ENCODE peak calls at places on chromosomes 4 and X, in five cellular contexts. K is SIG-M5, A is fibroblast of gingiva, N is breast epithelium, Q is psoas muscle. V is an unnamed sample.

GRCh38 chr4:120812216-120812615 is 110.3 kb downstream of the PRDM5 start:
- DNase-seq in K (no peak), N (no peak), Q (no peak), A (no peak), V (no peak)

GRCh38 chr4:1488831-1489638 is 82.8 kb upstream of the NKX1-1 start:
- DNase-seq in Q (peak), K (no peak), A (no peak), N (no peak), V (no peak)

GRCh38 chrX:16711219-16712115 is 1.0 kb downstream of the CTPS2 start:
- DNase-seq in Q (no peak), K (no peak), A (no peak), N (no peak), V (no peak)

GRCh38 chrX:35076061-35076460 is 133.5 kb downstream of the FAM47B start:
- DNase-seq in A (no peak), Q (no peak), K (no peak), N (no peak), V (no peak)

GRCh38 chr4:16496501-16496900 is 270.2 kb upstream of the TAPT1 start:
- DNase-seq in K (no peak), Q (no peak), N (no peak), A (peak), V (no peak)

GRCh38 chrX:140132937-140133336 is 167.6 kb upstream of the CXorf66 start:
- DNase-seq in Q (no peak), N (no peak), K (no peak), A (no peak), V (no peak)

GRCh38 chr4:7938513-7939376 is 916 bp downstream of the AFAP1 start:
- DNase-seq in Q (no peak), K (no peak), A (peak), N (no peak), V (no peak)

GRCh38 chr4:173177232-173177631 is 8.6 kb downstream of the GALNT7 start:
- DNase-seq in Q (no peak), A (no peak), K (no peak), N (no peak), V (no peak)

GRCh38 chr4:8488791-8489369 is 48.3 kb downstream of the TRMT44 start:
- DNase-seq in A (no peak), K (no peak), Q (no peak), N (no peak), V (no peak)

GRCh38 chr4:130511776-130512175 is 1415.8 kb downstream of the C4orf33 start:
- DNase-seq in A (no peak), Q (no peak), K (no peak), N (no peak), V (no peak)

GRCh38 chr4:154982187-154983047 is 201.3 kb downstream of the RBM46 start:
- DNase-seq in K (no peak), Q (peak), A (peak), N (peak), V (peak)

GRCh38 chr4:92387459-92388069 is 83.8 kb downstream of the GRID2 start:
- DNase-seq in Q (no peak), N (no peak), K (no peak), A (peak), V (no peak)

GRCh38 chr4:159240690-159241089 is 137.8 kb downstream of the RAPGEF2 start:
- DNase-seq in Q (no peak), K (no peak), N (no peak), A (peak), V (no peak)

GRCh38 chr4:81595798-81596610 is 124.3 kb upstream of the RASGEF1B start:
- DNase-seq in K (no peak), N (no peak), Q (no peak), A (no peak), V (no peak)

GRCh38 chrX:46611658-46612362 is 38.2 kb downstream of the CHST7 start:
- DNase-seq in A (no peak), Q (no peak), K (no peak), N (no peak), V (no peak)

GRCh38 chr4:127138586-127138985 is 494.2 kb upstream of the INTU start:
- DNase-seq in A (peak), N (no peak), K (no peak), Q (no peak), V (no peak)

GRCh38 chr4:105061136-105061696 is 85.5 kb upstream of the TET2 start:
- DNase-seq in A (no peak), Q (no peak), K (peak), N (no peak), V (peak)

GRCh38 chr4:87179751-87180150 is 40.7 kb downstream of the KLHL8 start:
- DNase-seq in N (no peak), Q (no peak), A (peak), K (no peak), V (no peak)

GRCh38 chrX:46036508-46036907 is 508.7 kb downstream of the ZNF674 start:
- DNase-seq in K (no peak), A (no peak), N (no peak), Q (no peak), V (no peak)

GRCh38 chrX:18410038-18410437 is 15.4 kb upstream of the CDKL5 start:
- DNase-seq in A (peak), N (no peak), K (no peak), Q (no peak), V (no peak)

GRCh38 chr4:88526221-88526815 is 2.7 kb upstream of the PYURF start:
- DNase-seq in A (no peak), Q (no peak), K (peak), N (no peak), V (no peak)

GRCh38 chr4:30836231-30836630 is 116.1 kb downstream of the PCDH7 start:
- DNase-seq in A (no peak), N (no peak), Q (no peak), K (no peak), V (no peak)

GRCh38 chr4:4852591-4853362 is 6.7 kb upstream of the MSX1 start:
- DNase-seq in K (no peak), Q (peak), A (no peak), N (no peak), V (no peak)

GRCh38 chrX:40380649-40381488 is 199.9 kb upstream of the ATP6AP2 start:
- DNase-seq in N (no peak), Q (peak), A (no peak), K (no peak), V (no peak)